ENCODE peak calls at places on chromosomes 4 and X, in six cellular contexts. One of them, this sample, is unnamed.

GRCh38 chr4:48379587-48380140 is 38.3 kb downstream of the SLAIN2 start:
- DNase-seq in cardiac fibroblast: no peak
- DNase-seq in ELR: no peak
- DNase-seq in effector CD4-positive, alpha-beta T cell: no peak
- DNase-seq in HEK293T: no peak
- DNase-seq in NCI-H2029 treated with DMSO at 0.1 percent for 48 hours: no peak
- DNase-seq in this sample: no peak

GRCh38 chrX:40176256-40176978 is 78.7 kb upstream of the BCOR start:
- DNase-seq in cardiac fibroblast: peak; percentile 24
- DNase-seq in effector CD4-positive, alpha-beta T cell: peak; percentile 65
- DNase-seq in NCI-H2029 treated with DMSO at 0.1 percent for 48 hours: no peak
- DNase-seq in HEK293T: no peak
- DNase-seq in ELR: peak; percentile 60
- DNase-seq in this sample: no peak

GRCh38 chrX:17542123-17542522 is 167.1 kb downstream of the NHS start:
- DNase-seq in ELR: no peak
- DNase-seq in effector CD4-positive, alpha-beta T cell: no peak
- DNase-seq in cardiac fibroblast: no peak
- DNase-seq in HEK293T: no peak
- DNase-seq in NCI-H2029 treated with DMSO at 0.1 percent for 48 hours: no peak
- DNase-seq in this sample: no peak

GRCh38 chr4:107935246-107935645 is 3.9 kb downstream of the CYP2U1 start:
- DNase-seq in ELR: no peak
- DNase-seq in effector CD4-positive, alpha-beta T cell: no peak
- DNase-seq in NCI-H2029 treated with DMSO at 0.1 percent for 48 hours: no peak
- DNase-seq in cardiac fibroblast: no peak
- DNase-seq in HEK293T: no peak
- DNase-seq in this sample: no peak

GRCh38 chrX:21004835-21005234 is 369.4 kb upstream of the CNKSR2 start:
- DNase-seq in cardiac fibroblast: peak; percentile 53
- DNase-seq in ELR: peak; percentile 43
- DNase-seq in effector CD4-positive, alpha-beta T cell: no peak
- DNase-seq in HEK293T: no peak
- DNase-seq in NCI-H2029 treated with DMSO at 0.1 percent for 48 hours: no peak
- DNase-seq in this sample: no peak

GRCh38 chr4:125317526-125317880 is 2.7 kb downstream of the FAT4 start:
- DNase-seq in HEK293T: no peak
- DNase-seq in effector CD4-positive, alpha-beta T cell: no peak
- DNase-seq in NCI-H2029 treated with DMSO at 0.1 percent for 48 hours: no peak
- DNase-seq in ELR: peak; percentile 79
- DNase-seq in cardiac fibroblast: peak; percentile 67
- DNase-seq in this sample: no peak

GRCh38 chr4:152118108-152118507 is 357.3 kb upstream of the GATB start:
- DNase-seq in NCI-H2029 treated with DMSO at 0.1 percent for 48 hours: no peak
- DNase-seq in cardiac fibroblast: no peak
- DNase-seq in effector CD4-positive, alpha-beta T cell: no peak
- DNase-seq in ELR: no peak
- DNase-seq in HEK293T: no peak
- DNase-seq in this sample: no peak

GRCh38 chr4:138062929-138063328 is 179.2 kb downstream of the SLC7A11 start:
- DNase-seq in cardiac fibroblast: peak; percentile 80
- DNase-seq in effector CD4-positive, alpha-beta T cell: no peak
- DNase-seq in ELR: peak; percentile 53
- DNase-seq in NCI-H2029 treated with DMSO at 0.1 percent for 48 hours: no peak
- DNase-seq in HEK293T: no peak
- DNase-seq in this sample: no peak

GRCh38 chrX:48592971-48593370 is 4.3 kb upstream of the WDR13 start:
- DNase-seq in NCI-H2029 treated with DMSO at 0.1 percent for 48 hours: no peak
- DNase-seq in ELR: no peak
- DNase-seq in HEK293T: no peak
- DNase-seq in cardiac fibroblast: peak; percentile 61
- DNase-seq in effector CD4-positive, alpha-beta T cell: no peak
- DNase-seq in this sample: no peak

GRCh38 chr4:87543835-87544461 is 14.8 kb upstream of the SPARCL1 start:
- DNase-seq in NCI-H2029 treated with DMSO at 0.1 percent for 48 hours: no peak
- DNase-seq in ELR: peak; percentile 62
- DNase-seq in HEK293T: peak; percentile 48
- DNase-seq in effector CD4-positive, alpha-beta T cell: no peak
- DNase-seq in cardiac fibroblast: peak; percentile 77
- DNase-seq in this sample: no peak

GRCh38 chr4:53010320-53010719 is 148.2 kb downstream of the RASL11B start:
- DNase-seq in effector CD4-positive, alpha-beta T cell: no peak
- DNase-seq in NCI-H2029 treated with DMSO at 0.1 percent for 48 hours: no peak
- DNase-seq in cardiac fibroblast: peak; percentile 63
- DNase-seq in ELR: no peak
- DNase-seq in HEK293T: no peak
- DNase-seq in this sample: no peak

GRCh38 chr4:145535202-145535601 is 53.5 kb downstream of the SMAD1 start:
- DNase-seq in ELR: no peak
- DNase-seq in HEK293T: no peak
- DNase-seq in effector CD4-positive, alpha-beta T cell: no peak
- DNase-seq in NCI-H2029 treated with DMSO at 0.1 percent for 48 hours: no peak
- DNase-seq in cardiac fibroblast: no peak
- DNase-seq in this sample: no peak

GRCh38 chr4:31307026-31307425 is 586.9 kb downstream of the PCDH7 start:
- DNase-seq in cardiac fibroblast: no peak
- DNase-seq in NCI-H2029 treated with DMSO at 0.1 percent for 48 hours: no peak
- DNase-seq in HEK293T: no peak
- DNase-seq in effector CD4-positive, alpha-beta T cell: no peak
- DNase-seq in ELR: no peak
- DNase-seq in this sample: no peak

GRCh38 chr4:180953572-180953971 is 1289.6 kb upstream of the TENM3 start:
- DNase-seq in ELR: peak; percentile 13
- DNase-seq in effector CD4-positive, alpha-beta T cell: no peak
- DNase-seq in cardiac fibroblast: no peak
- DNase-seq in NCI-H2029 treated with DMSO at 0.1 percent for 48 hours: no peak
- DNase-seq in HEK293T: no peak
- DNase-seq in this sample: no peak

GRCh38 chrX:47226071-47226470 is 6.7 kb upstream of the USP11 start:
- DNase-seq in effector CD4-positive, alpha-beta T cell: no peak
- DNase-seq in HEK293T: no peak
- DNase-seq in NCI-H2029 treated with DMSO at 0.1 percent for 48 hours: no peak
- DNase-seq in ELR: no peak
- DNase-seq in cardiac fibroblast: no peak
- DNase-seq in this sample: no peak

GRCh38 chrX:126137899-126138298 is 28.2 kb downstream of the DCAF12L2 start:
- DNase-seq in NCI-H2029 treated with DMSO at 0.1 percent for 48 hours: no peak
- DNase-seq in cardiac fibroblast: peak; percentile 0
- DNase-seq in ELR: no peak
- DNase-seq in effector CD4-positive, alpha-beta T cell: no peak
- DNase-seq in HEK293T: peak; percentile 17
- DNase-seq in this sample: no peak

GRCh38 chr4:151223465-151223864 is 53.5 kb upstream of the PRSS48 start:
- DNase-seq in cardiac fibroblast: no peak
- DNase-seq in ELR: no peak
- DNase-seq in NCI-H2029 treated with DMSO at 0.1 percent for 48 hours: no peak
- DNase-seq in HEK293T: no peak
- DNase-seq in effector CD4-positive, alpha-beta T cell: no peak
- DNase-seq in this sample: no peak

GRCh38 chr4:81648576-81649272 is 177.0 kb upstream of the RASGEF1B start:
- DNase-seq in ELR: no peak
- DNase-seq in effector CD4-positive, alpha-beta T cell: no peak
- DNase-seq in HEK293T: no peak
- DNase-seq in cardiac fibroblast: no peak
- DNase-seq in NCI-H2029 treated with DMSO at 0.1 percent for 48 hours: peak; percentile 76
- DNase-seq in this sample: no peak

GRCh38 chr4:106502106-106502699 is 133.6 kb upstream of the GIMD1 start:
- DNase-seq in HEK293T: peak; percentile 64
- DNase-seq in NCI-H2029 treated with DMSO at 0.1 percent for 48 hours: peak; percentile 13
- DNase-seq in ELR: peak; percentile 79
- DNase-seq in effector CD4-positive, alpha-beta T cell: no peak
- DNase-seq in cardiac fibroblast: peak; percentile 78
- DNase-seq in this sample: peak; percentile 9

GRCh38 chrX:21047034-21047455 is 327.2 kb upstream of the CNKSR2 start:
- DNase-seq in NCI-H2029 treated with DMSO at 0.1 percent for 48 hours: no peak
- DNase-seq in effector CD4-positive, alpha-beta T cell: no peak
- DNase-seq in ELR: no peak
- DNase-seq in HEK293T: no peak
- DNase-seq in cardiac fibroblast: no peak
- DNase-seq in this sample: no peak

GRCh38 chrX:135544338-135544948 is 24.0 kb downstream of the INTS6L start:
- DNase-seq in NCI-H2029 treated with DMSO at 0.1 percent for 48 hours: no peak
- DNase-seq in HEK293T: no peak
- DNase-seq in cardiac fibroblast: no peak
- DNase-seq in ELR: no peak
- DNase-seq in effector CD4-positive, alpha-beta T cell: no peak
- DNase-seq in this sample: no peak

GRCh38 chr4:179097741-179098140 is 1655.5 kb upstream of the AGA start:
- DNase-seq in cardiac fibroblast: no peak
- DNase-seq in NCI-H2029 treated with DMSO at 0.1 percent for 48 hours: no peak
- DNase-seq in effector CD4-positive, alpha-beta T cell: no peak
- DNase-seq in HEK293T: peak; percentile 6
- DNase-seq in ELR: peak; percentile 48
- DNase-seq in this sample: peak; percentile 2

GRCh38 chrX:17405225-17405969 is 30.4 kb downstream of the NHS start:
- DNase-seq in HEK293T: no peak
- DNase-seq in ELR: peak; percentile 90
- DNase-seq in cardiac fibroblast: peak; percentile 58
- DNase-seq in effector CD4-positive, alpha-beta T cell: no peak
- DNase-seq in NCI-H2029 treated with DMSO at 0.1 percent for 48 hours: no peak
- DNase-seq in this sample: no peak

GRCh38 chrX:44203791-44204190 is 139.7 kb downstream of the EFHC2 start:
- DNase-seq in cardiac fibroblast: no peak
- DNase-seq in ELR: no peak
- DNase-seq in effector CD4-positive, alpha-beta T cell: no peak
- DNase-seq in NCI-H2029 treated with DMSO at 0.1 percent for 48 hours: no peak
- DNase-seq in HEK293T: no peak
- DNase-seq in this sample: no peak

GRCh38 chrX:101759000-101759399 is 99.3 kb upstream of the ARMCX2 start:
- DNase-seq in effector CD4-positive, alpha-beta T cell: peak; percentile 4
- DNase-seq in NCI-H2029 treated with DMSO at 0.1 percent for 48 hours: no peak
- DNase-seq in HEK293T: peak; percentile 46
- DNase-seq in cardiac fibroblast: peak; percentile 52
- DNase-seq in ELR: peak; percentile 56
- DNase-seq in this sample: no peak

GRCh38 chrX:129785160-129785947 is 5.6 kb downstream of the SASH3 start:
- DNase-seq in HEK293T: no peak
- DNase-seq in effector CD4-positive, alpha-beta T cell: no peak
- DNase-seq in ELR: no peak
- DNase-seq in cardiac fibroblast: no peak
- DNase-seq in NCI-H2029 treated with DMSO at 0.1 percent for 48 hours: no peak
- DNase-seq in this sample: no peak

GRCh38 chr4:164357957-164358356 is 396.0 kb upstream of the SMIM31 start:
- DNase-seq in NCI-H2029 treated with DMSO at 0.1 percent for 48 hours: no peak
- DNase-seq in cardiac fibroblast: no peak
- DNase-seq in HEK293T: no peak
- DNase-seq in effector CD4-positive, alpha-beta T cell: no peak
- DNase-seq in ELR: no peak
- DNase-seq in this sample: no peak

GRCh38 chr4:126647756-126648396 is 984.9 kb upstream of the INTU start:
- DNase-seq in ELR: no peak
- DNase-seq in HEK293T: no peak
- DNase-seq in NCI-H2029 treated with DMSO at 0.1 percent for 48 hours: no peak
- DNase-seq in cardiac fibroblast: peak; percentile 2
- DNase-seq in effector CD4-positive, alpha-beta T cell: no peak
- DNase-seq in this sample: no peak

GRCh38 chr4:83170952-83171399 is 56.4 kb upstream of the PLAC8 start:
- DNase-seq in NCI-H2029 treated with DMSO at 0.1 percent for 48 hours: no peak
- DNase-seq in effector CD4-positive, alpha-beta T cell: no peak
- DNase-seq in cardiac fibroblast: peak; percentile 17
- DNase-seq in HEK293T: no peak
- DNase-seq in ELR: no peak
- DNase-seq in this sample: no peak

GRCh38 chr4:154491731-154492249 is at the start of gene DCHS2:
- DNase-seq in NCI-H2029 treated with DMSO at 0.1 percent for 48 hours: no peak
- DNase-seq in effector CD4-positive, alpha-beta T cell: no peak
- DNase-seq in ELR: no peak
- DNase-seq in HEK293T: peak; percentile 45
- DNase-seq in cardiac fibroblast: no peak
- DNase-seq in this sample: peak; percentile 79

GRCh38 chrX:8868070-8868795 is 67.0 kb upstream of the FAM9A start:
- DNase-seq in HEK293T: no peak
- DNase-seq in ELR: peak; percentile 95
- DNase-seq in cardiac fibroblast: peak; percentile 75
- DNase-seq in effector CD4-positive, alpha-beta T cell: no peak
- DNase-seq in NCI-H2029 treated with DMSO at 0.1 percent for 48 hours: no peak
- DNase-seq in this sample: no peak

GRCh38 chrX:103554687-103555417 is 30.5 kb upstream of the TCEAL4 start:
- DNase-seq in effector CD4-positive, alpha-beta T cell: peak; percentile 29
- DNase-seq in ELR: peak; percentile 17
- DNase-seq in HEK293T: peak; percentile 88
- DNase-seq in cardiac fibroblast: peak; percentile 67
- DNase-seq in NCI-H2029 treated with DMSO at 0.1 percent for 48 hours: peak; percentile 18
- DNase-seq in this sample: no peak

GRCh38 chr4:121783210-121783609 is 17.9 kb upstream of the EXOSC9 start:
- DNase-seq in ELR: no peak
- DNase-seq in HEK293T: no peak
- DNase-seq in cardiac fibroblast: no peak
- DNase-seq in effector CD4-positive, alpha-beta T cell: no peak
- DNase-seq in NCI-H2029 treated with DMSO at 0.1 percent for 48 hours: no peak
- DNase-seq in this sample: no peak

GRCh38 chrX:100695302-100695701 is 36.6 kb downstream of the SYTL4 start:
- DNase-seq in cardiac fibroblast: no peak
- DNase-seq in NCI-H2029 treated with DMSO at 0.1 percent for 48 hours: no peak
- DNase-seq in ELR: peak; percentile 44
- DNase-seq in HEK293T: no peak
- DNase-seq in effector CD4-positive, alpha-beta T cell: no peak
- DNase-seq in this sample: no peak

GRCh38 chrX:154437398-154437752 is 421 bp downstream of the GDI1 start:
- DNase-seq in HEK293T: no peak
- DNase-seq in cardiac fibroblast: no peak
- DNase-seq in ELR: no peak
- DNase-seq in effector CD4-positive, alpha-beta T cell: no peak
- DNase-seq in NCI-H2029 treated with DMSO at 0.1 percent for 48 hours: no peak
- DNase-seq in this sample: no peak

GRCh38 chrX:144566592-144566991 is 680.7 kb upstream of the SPANXN1 start:
- DNase-seq in cardiac fibroblast: peak; percentile 1
- DNase-seq in effector CD4-positive, alpha-beta T cell: no peak
- DNase-seq in NCI-H2029 treated with DMSO at 0.1 percent for 48 hours: no peak
- DNase-seq in HEK293T: peak; percentile 6
- DNase-seq in ELR: no peak
- DNase-seq in this sample: no peak

GRCh38 chr4:25177147-25177546 is 16.9 kb upstream of the SEPSECS start:
- DNase-seq in effector CD4-positive, alpha-beta T cell: no peak
- DNase-seq in HEK293T: no peak
- DNase-seq in ELR: no peak
- DNase-seq in cardiac fibroblast: no peak
- DNase-seq in NCI-H2029 treated with DMSO at 0.1 percent for 48 hours: no peak
- DNase-seq in this sample: no peak

GRCh38 chr4:89314291-89314690 is 6.7 kb upstream of the GPRIN3 start:
- DNase-seq in HEK293T: no peak
- DNase-seq in NCI-H2029 treated with DMSO at 0.1 percent for 48 hours: no peak
- DNase-seq in ELR: no peak
- DNase-seq in effector CD4-positive, alpha-beta T cell: no peak
- DNase-seq in cardiac fibroblast: peak; percentile 37
- DNase-seq in this sample: no peak